ENCODE peak calls at places on chromosomes 4 and X, in seven cellular contexts. One of them, this sample, is unnamed.

GRCh38 chrX:151738751-151739150 is 4.2 kb downstream of the CNGA2 start:
- DNase-seq in K562: no peak
- DNase-seq in SK-N-SH: no peak
- DNase-seq in HCT116: no peak
- DNase-seq in GM12878: no peak
- DNase-seq in HepG2: no peak
- DNase-seq in H1: no peak
- DNase-seq in this sample: no peak

GRCh38 chr4:38949416-38950051 is 81.9 kb downstream of the FAM114A1 start:
- DNase-seq in HCT116: no peak
- DNase-seq in H1: no peak
- DNase-seq in SK-N-SH: no peak
- DNase-seq in HepG2: no peak
- DNase-seq in K562: no peak
- DNase-seq in GM12878: no peak
- DNase-seq in this sample: no peak

GRCh38 chr4:94728056-94728766 is 29.5 kb upstream of the BMPR1B start:
- DNase-seq in SK-N-SH: no peak
- DNase-seq in H1: no peak
- DNase-seq in HepG2: no peak
- DNase-seq in GM12878: no peak
- DNase-seq in K562: no peak
- DNase-seq in HCT116: no peak
- DNase-seq in this sample: no peak

GRCh38 chr4:110134269-110134889 is 64.0 kb downstream of the ELOVL6 start:
- DNase-seq in K562: no peak
- DNase-seq in HepG2: no peak
- DNase-seq in HCT116: no peak
- DNase-seq in SK-N-SH: no peak
- DNase-seq in GM12878: no peak
- DNase-seq in H1: no peak
- DNase-seq in this sample: no peak

GRCh38 chrX:24465524-24465850 is 401 bp downstream of the PDK3 start:
- DNase-seq in HCT116: no peak
- DNase-seq in SK-N-SH: no peak
- DNase-seq in HepG2: no peak
- DNase-seq in K562: no peak
- DNase-seq in GM12878: no peak
- DNase-seq in H1: no peak
- DNase-seq in this sample: no peak

GRCh38 chr4:123743821-123744220 is 347.2 kb downstream of the SPRY1 start:
- DNase-seq in K562: no peak
- DNase-seq in GM12878: no peak
- DNase-seq in HepG2: no peak
- DNase-seq in SK-N-SH: peak; percentile 8
- DNase-seq in H1: no peak
- DNase-seq in HCT116: no peak
- DNase-seq in this sample: no peak

GRCh38 chrX:39577976-39578962 is 519.5 kb downstream of the BCOR start:
- DNase-seq in K562: no peak
- DNase-seq in HepG2: no peak
- DNase-seq in HCT116: no peak
- DNase-seq in SK-N-SH: no peak
- DNase-seq in GM12878: peak; percentile 68
- DNase-seq in H1: no peak
- DNase-seq in this sample: no peak

GRCh38 chr4:176435891-176436499 is 116.2 kb downstream of the SPCS3 start:
- DNase-seq in HCT116: no peak
- DNase-seq in GM12878: no peak
- DNase-seq in HepG2: no peak
- DNase-seq in SK-N-SH: no peak
- DNase-seq in K562: no peak
- DNase-seq in H1: no peak
- DNase-seq in this sample: no peak

GRCh38 chr4:71616168-71616811 is 167.6 kb downstream of the GC start:
- DNase-seq in K562: no peak
- DNase-seq in SK-N-SH: no peak
- DNase-seq in GM12878: no peak
- DNase-seq in HCT116: no peak
- DNase-seq in H1: no peak
- DNase-seq in HepG2: no peak
- DNase-seq in this sample: no peak

GRCh38 chr4:81648576-81649272 is 177.0 kb upstream of the RASGEF1B start:
- DNase-seq in K562: no peak
- DNase-seq in GM12878: peak; percentile 23
- DNase-seq in H1: no peak
- DNase-seq in SK-N-SH: no peak
- DNase-seq in HepG2: no peak
- DNase-seq in HCT116: no peak
- DNase-seq in this sample: no peak

GRCh38 chr4:127687580-127687979 is 42.6 kb upstream of the SLC25A31 start:
- DNase-seq in GM12878: no peak
- DNase-seq in HepG2: no peak
- DNase-seq in H1: no peak
- DNase-seq in HCT116: no peak
- DNase-seq in K562: no peak
- DNase-seq in SK-N-SH: no peak
- DNase-seq in this sample: no peak

GRCh38 chrX:68686684-68687045 is 39.2 kb downstream of the STARD8 start:
- DNase-seq in K562: peak; percentile 54
- DNase-seq in HCT116: no peak
- DNase-seq in HepG2: no peak
- DNase-seq in SK-N-SH: no peak
- DNase-seq in GM12878: no peak
- DNase-seq in H1: no peak
- DNase-seq in this sample: no peak

GRCh38 chrX:76428243-76429130 is 977 bp downstream of the MAGEE1 start:
- DNase-seq in HepG2: no peak
- DNase-seq in H1: no peak
- DNase-seq in SK-N-SH: peak; percentile 4
- DNase-seq in K562: no peak
- DNase-seq in HCT116: no peak
- DNase-seq in GM12878: no peak
- DNase-seq in this sample: no peak

DNA sequence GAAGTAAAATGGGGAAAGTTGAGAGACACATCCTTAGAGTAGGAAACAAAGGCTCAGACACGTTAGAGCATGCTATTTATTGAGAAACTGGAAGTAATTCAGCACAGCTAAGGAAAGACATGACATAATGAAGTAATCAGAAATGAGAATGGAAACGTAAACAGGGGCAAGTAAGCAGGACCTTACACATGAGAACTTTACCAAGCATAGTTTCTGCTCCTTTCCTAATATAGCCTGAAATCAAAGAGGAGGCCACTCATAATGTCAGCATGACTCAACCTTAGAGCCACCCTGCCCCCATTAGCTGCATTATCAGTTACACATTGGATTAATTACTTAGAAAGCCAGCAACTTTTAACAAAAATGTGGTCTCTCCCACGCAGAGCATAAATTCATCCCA is 558.3 kb upstream of the GRIA3 start:
- DNase-seq in HCT116: no peak
- DNase-seq in H1: no peak
- DNase-seq in K562: no peak
- DNase-seq in GM12878: no peak
- DNase-seq in HepG2: no peak
- DNase-seq in SK-N-SH: no peak
- DNase-seq in this sample: no peak
- TF ChIP-seq JUND in HCT116: no peak
- TF ChIP-seq JUND in H1: no peak
- TF ChIP-seq JUND in K562: no peak
- TF ChIP-seq JUND in GM12878: no peak
- TF ChIP-seq JUND in HepG2: no peak
- TF ChIP-seq JUND in SK-N-SH: no peak
- TF ChIP-seq JUND in this sample: no peak

GRCh38 chrX:44232100-44232499 is 111.4 kb downstream of the EFHC2 start:
- DNase-seq in K562: no peak
- DNase-seq in GM12878: no peak
- DNase-seq in SK-N-SH: no peak
- DNase-seq in H1: no peak
- DNase-seq in HCT116: no peak
- DNase-seq in HepG2: no peak
- DNase-seq in this sample: no peak

GRCh38 chrX:44239036-44239435 is 104.4 kb downstream of the EFHC2 start:
- DNase-seq in HCT116: no peak
- DNase-seq in SK-N-SH: no peak
- DNase-seq in K562: no peak
- DNase-seq in HepG2: no peak
- DNase-seq in GM12878: no peak
- DNase-seq in H1: no peak
- DNase-seq in this sample: no peak

GRCh38 chrX:44235534-44235933 is 107.9 kb downstream of the EFHC2 start:
- DNase-seq in H1: no peak
- DNase-seq in HepG2: no peak
- DNase-seq in GM12878: no peak
- DNase-seq in K562: no peak
- DNase-seq in HCT116: no peak
- DNase-seq in SK-N-SH: no peak
- DNase-seq in this sample: no peak

GRCh38 chrX:44234116-44234515 is 109.4 kb downstream of the EFHC2 start:
- DNase-seq in HepG2: no peak
- DNase-seq in H1: no peak
- DNase-seq in SK-N-SH: no peak
- DNase-seq in K562: no peak
- DNase-seq in HCT116: no peak
- DNase-seq in GM12878: no peak
- DNase-seq in this sample: no peak

GRCh38 chrX:44234541-44234940 is 108.9 kb downstream of the EFHC2 start:
- DNase-seq in HepG2: no peak
- DNase-seq in SK-N-SH: no peak
- DNase-seq in GM12878: no peak
- DNase-seq in H1: no peak
- DNase-seq in HCT116: no peak
- DNase-seq in K562: no peak
- DNase-seq in this sample: no peak
- TF ChIP-seq JUND in HepG2: no peak
- TF ChIP-seq JUND in SK-N-SH: no peak
- TF ChIP-seq JUND in GM12878: no peak
- TF ChIP-seq JUND in H1: no peak
- TF ChIP-seq JUND in HCT116: no peak
- TF ChIP-seq JUND in K562: no peak
- TF ChIP-seq JUND in this sample: no peak

GRCh38 chrX:44903107-44903506 is 30.1 kb downstream of the KDM6A start:
- DNase-seq in H1: no peak
- DNase-seq in SK-N-SH: no peak
- DNase-seq in K562: peak; percentile 34
- DNase-seq in HepG2: peak; percentile 50
- DNase-seq in HCT116: peak; percentile 33
- DNase-seq in GM12878: no peak
- DNase-seq in this sample: peak; percentile 32

GRCh38 chrX:44903842-44904530 is 31.0 kb downstream of the KDM6A start:
- DNase-seq in H1: no peak
- DNase-seq in SK-N-SH: no peak
- DNase-seq in HCT116: no peak
- DNase-seq in K562: no peak
- DNase-seq in HepG2: no peak
- DNase-seq in GM12878: no peak
- DNase-seq in this sample: no peak

GRCh38 chrX:44906542-44906941 is 33.6 kb downstream of the KDM6A start:
- DNase-seq in HepG2: no peak
- DNase-seq in HCT116: no peak
- DNase-seq in K562: no peak
- DNase-seq in GM12878: no peak
- DNase-seq in SK-N-SH: no peak
- DNase-seq in H1: no peak
- DNase-seq in this sample: no peak

GRCh38 chrX:44906041-44906440 is 33.1 kb downstream of the KDM6A start:
- DNase-seq in H1: no peak
- DNase-seq in K562: no peak
- DNase-seq in HepG2: no peak
- DNase-seq in SK-N-SH: no peak
- DNase-seq in GM12878: no peak
- DNase-seq in HCT116: no peak
- DNase-seq in this sample: no peak

GRCh38 chrX:44904542-44905115 is 31.6 kb downstream of the KDM6A start:
- DNase-seq in HepG2: no peak
- DNase-seq in GM12878: no peak
- DNase-seq in SK-N-SH: no peak
- DNase-seq in K562: no peak
- DNase-seq in HCT116: no peak
- DNase-seq in H1: no peak
- DNase-seq in this sample: no peak
- TF ChIP-seq JUND in HepG2: no peak
- TF ChIP-seq JUND in GM12878: no peak
- TF ChIP-seq JUND in SK-N-SH: no peak
- TF ChIP-seq JUND in K562: no peak
- TF ChIP-seq JUND in HCT116: no peak
- TF ChIP-seq JUND in H1: no peak
- TF ChIP-seq JUND in this sample: no peak

GRCh38 chr4:56425518-56425917 is 9.9 kb downstream of the PPAT start:
- DNase-seq in GM12878: no peak
- DNase-seq in H1: no peak
- DNase-seq in K562: no peak
- DNase-seq in HCT116: no peak
- DNase-seq in SK-N-SH: no peak
- DNase-seq in HepG2: no peak
- DNase-seq in this sample: no peak

GRCh38 chr4:56430203-56430602 is 5.2 kb downstream of the PPAT start:
- DNase-seq in GM12878: no peak
- DNase-seq in H1: no peak
- DNase-seq in HCT116: no peak
- DNase-seq in HepG2: no peak
- DNase-seq in K562: no peak
- DNase-seq in SK-N-SH: no peak
- DNase-seq in this sample: no peak

GRCh38 chr4:56426273-56426672 is 9.1 kb downstream of the PPAT start:
- DNase-seq in GM12878: no peak
- DNase-seq in H1: no peak
- DNase-seq in K562: no peak
- DNase-seq in SK-N-SH: no peak
- DNase-seq in HCT116: no peak
- DNase-seq in HepG2: no peak
- DNase-seq in this sample: no peak

GRCh38 chr4:56424176-56424575 is 11.2 kb downstream of the PPAT start:
- DNase-seq in SK-N-SH: no peak
- DNase-seq in H1: no peak
- DNase-seq in GM12878: no peak
- DNase-seq in K562: no peak
- DNase-seq in HCT116: no peak
- DNase-seq in HepG2: no peak
- DNase-seq in this sample: no peak

GRCh38 chr4:56424697-56425514 is 10.5 kb downstream of the PPAT start:
- DNase-seq in GM12878: no peak
- DNase-seq in HCT116: no peak
- DNase-seq in SK-N-SH: peak; percentile 39
- DNase-seq in HepG2: no peak
- DNase-seq in K562: peak; percentile 46
- DNase-seq in H1: no peak
- DNase-seq in this sample: peak; percentile 33
- TF ChIP-seq JUND in GM12878: no peak
- TF ChIP-seq JUND in HCT116: no peak
- TF ChIP-seq JUND in SK-N-SH: no peak
- TF ChIP-seq JUND in HepG2: no peak
- TF ChIP-seq JUND in K562: no peak
- TF ChIP-seq JUND in H1: no peak
- TF ChIP-seq JUND in this sample: no peak

GRCh38 chr4:136784326-136784725 is 748.0 kb downstream of the PCDH18 start:
- DNase-seq in H1: no peak
- DNase-seq in K562: no peak
- DNase-seq in HCT116: no peak
- DNase-seq in GM12878: no peak
- DNase-seq in SK-N-SH: no peak
- DNase-seq in HepG2: no peak
- DNase-seq in this sample: no peak
- TF ChIP-seq JUND in H1: no peak
- TF ChIP-seq JUND in K562: no peak
- TF ChIP-seq JUND in HCT116: no peak
- TF ChIP-seq JUND in GM12878: no peak
- TF ChIP-seq JUND in SK-N-SH: no peak
- TF ChIP-seq JUND in HepG2: no peak
- TF ChIP-seq JUND in this sample: no peak

GRCh38 chrX:124863303-124863702 is 456.4 kb upstream of the TEX13C start:
- DNase-seq in HCT116: no peak
- DNase-seq in HepG2: no peak
- DNase-seq in K562: no peak
- DNase-seq in SK-N-SH: no peak
- DNase-seq in H1: no peak
- DNase-seq in GM12878: no peak
- DNase-seq in this sample: no peak
- TF ChIP-seq JUND in HCT116: no peak
- TF ChIP-seq JUND in HepG2: no peak
- TF ChIP-seq JUND in K562: no peak
- TF ChIP-seq JUND in SK-N-SH: no peak
- TF ChIP-seq JUND in H1: no peak
- TF ChIP-seq JUND in GM12878: no peak
- TF ChIP-seq JUND in this sample: no peak

This sample was measured in T47D.